ENCODE peak calls at places on chromosomes 6 and 20, in four cellular contexts. E, P, O and X are unnamed samples.

GRCh38 chr6:129510930-129511329 is 199.0 kb downstream of the ARHGAP18 start:
- DNase-seq in E (no peak), O (no peak), P (no peak), X (no peak)

GRCh38 chr20:5168582-5169396 is 42.0 kb downstream of the CDS2 start:
- DNase-seq in P (no peak), O (peak), E (no peak), X (peak)

GRCh38 chr6:94254689-94255088 is 835.3 kb upstream of the EPHA7 start:
- DNase-seq in P (no peak), O (no peak), E (no peak), X (no peak)

GRCh38 chr6:112606726-112607125 is 259.6 kb downstream of the RFPL4B start:
- DNase-seq in E (no peak), O (no peak), P (no peak), X (no peak)

GRCh38 chr20:1423625-1424106 is 30.8 kb upstream of the FKBP1A start:
- DNase-seq in E (peak), O (no peak), P (no peak), X (peak)

GRCh38 chr6:4401408-4402367 is 266.3 kb upstream of the ECI2 start:
- DNase-seq in O (peak), P (no peak), E (no peak), X (peak)

GRCh38 chr6:15441215-15441868 is 195.5 kb downstream of the JARID2 start:
- DNase-seq in P (peak), E (peak), O (no peak), X (peak)

GRCh38 chr6:7159790-7160525 is 52.2 kb downstream of the RREB1 start:
- DNase-seq in O (no peak), P (no peak), E (no peak), X (no peak)

GRCh38 chr20:4813839-4814695 is 92.4 kb downstream of the PRND start:
- DNase-seq in P (no peak), E (no peak), O (no peak), X (no peak)

GRCh38 chr6:138752017-138752416 is 21.6 kb upstream of the CCDC28A start:
- DNase-seq in O (no peak), P (no peak), E (no peak), X (no peak)

GRCh38 chr6:72643214-72643613 is 21.4 kb downstream of the KCNQ5 start:
- DNase-seq in P (no peak), O (no peak), E (no peak), X (peak)

GRCh38 chr6:106360410-106360988 is at the start of gene CRYBG1:
- DNase-seq in P (peak), E (peak), O (peak), X (no peak)

GRCh38 chr6:116033687-116034303 is 26.9 kb downstream of the FRK start:
- DNase-seq in O (no peak), P (no peak), E (no peak), X (no peak)

GRCh38 chr6:54291738-54292137 is 16.5 kb upstream of the TINAG start:
- DNase-seq in P (no peak), O (no peak), E (no peak), X (peak)

GRCh38 chr20:54714817-54715216 is 239.4 kb downstream of the DOK5 start:
- DNase-seq in P (no peak), E (no peak), O (no peak), X (no peak)

GRCh38 chr6:128696651-128697391 is 176.4 kb upstream of the PTPRK start:
- DNase-seq in E (no peak), P (no peak), O (no peak), X (peak)

GRCh38 chr6:16799279-16800193 is 38.3 kb upstream of the ATXN1 start:
- DNase-seq in O (no peak), E (no peak), P (no peak), X (peak)

GRCh38 chr6:107511410-107512070 is 21.6 kb downstream of the SOBP start:
- DNase-seq in E (no peak), P (no peak), O (peak), X (peak)